ENCODE peak calls at places on chromosomes 6 and 20, in nine cellular contexts. S, L, T, I, N, A, Q, P and C are unnamed samples.

GRCh38 chr6:126696921-126697693 is 357.2 kb downstream of the CENPW start:
- DNase-seq in S (no peak), L (no peak), Q (no peak), P (no peak), N (no peak), T (no peak), I (no peak), A (no peak), C (no peak)

GRCh38 chr6:117399924-117400323 is 25.8 kb downstream of the ROS1 start:
- DNase-seq in S (no peak), I (no peak), A (peak; percentile 30), N (no peak), T (no peak), P (peak; percentile 4), Q (no peak), L (peak; percentile 40), C (no peak)

GRCh38 chr20:62968378-62969178 is 16.1 kb downstream of the SLC17A9 start:
- DNase-seq in N (no peak), A (no peak), T (no peak), Q (no peak), P (no peak), I (no peak), L (no peak), S (no peak), C (no peak)

GRCh38 chr6:39251406-39251805 is 22.1 kb upstream of the KCNK5 start:
- DNase-seq in S (no peak), T (peak; percentile 27), Q (no peak), A (no peak), N (no peak), L (no peak), I (peak; percentile 15), P (no peak), C (no peak)

GRCh38 chr6:159578629-159579028 is 114.4 kb downstream of the SOD2 start:
- DNase-seq in T (no peak), I (no peak), L (no peak), P (no peak), A (no peak), N (no peak), Q (no peak), S (peak; percentile 51), C (no peak)

GRCh38 chr6:34657307-34657978 is 39.1 kb downstream of the ILRUN start:
- DNase-seq in S (peak; percentile 74), A (peak; percentile 78), P (peak; percentile 89), L (no peak), I (no peak), N (no peak), T (peak; percentile 66), Q (no peak), C (no peak)

GRCh38 chr20:56983813-56984212 is 282.6 kb downstream of the BMP7 start:
- DNase-seq in Q (no peak), L (no peak), I (no peak), A (no peak), P (no peak), T (no peak), S (no peak), N (no peak), C (no peak)

GRCh38 chr6:37257320-37257633 is 295 bp upstream of the TBC1D22B start:
- DNase-seq in Q (no peak), T (peak; percentile 68), I (no peak), N (no peak), P (no peak), L (no peak), A (no peak), S (no peak), C (no peak)

GRCh38 chr6:121520337-121521163 is 85.1 kb downstream of the GJA1 start:
- DNase-seq in S (peak; percentile 30), I (no peak), A (no peak), T (no peak), Q (no peak), L (no peak), P (peak; percentile 89), N (no peak), C (no peak)

GRCh38 chr6:67811239-67812037 is 823.6 kb upstream of the ADGRB3 start:
- DNase-seq in A (no peak), Q (no peak), L (no peak), N (no peak), I (no peak), P (no peak), T (no peak), S (no peak), C (no peak)